ENCODE peak calls at places on chromosome 2, in seven cellular contexts. One of them, this sample, is unnamed.

GRCh38 chr2:208129804-208130712 is at the start of gene CRYGC:
- DNase-seq in amygdala: no peak
- DNase-seq in H7: no peak
- DNase-seq in hepatic stellate cell: no peak
- DNase-seq in erythroblast: no peak
- DNase-seq in stimulated activated CD8-positive, alpha-beta memory T cell treated with anti-CD3 and anti-CD28 coated beads, Interleukin-12 subunit alpha, Interleukin-12 subunit beta, amount 100 ng/mL, for 1 hour: no peak
- DNase-seq in NT2/D1: no peak
- DNase-seq in this sample: no peak

GRCh38 chr2:209260281-209260680 is 163.6 kb upstream of the MAP2 start:
- DNase-seq in stimulated activated CD8-positive, alpha-beta memory T cell treated with anti-CD3 and anti-CD28 coated beads, Interleukin-12 subunit alpha, Interleukin-12 subunit beta, amount 100 ng/mL, for 1 hour: no peak
- DNase-seq in NT2/D1: no peak
- DNase-seq in amygdala: no peak
- DNase-seq in hepatic stellate cell: no peak
- DNase-seq in erythroblast: no peak
- DNase-seq in H7: no peak
- DNase-seq in this sample: no peak

GRCh38 chr2:187783446-187783845 is 229.2 kb upstream of the TFPI start:
- DNase-seq in H7: no peak
- DNase-seq in stimulated activated CD8-positive, alpha-beta memory T cell treated with anti-CD3 and anti-CD28 coated beads, Interleukin-12 subunit alpha, Interleukin-12 subunit beta, amount 100 ng/mL, for 1 hour: no peak
- DNase-seq in erythroblast: no peak
- DNase-seq in NT2/D1: no peak
- DNase-seq in amygdala: no peak
- DNase-seq in hepatic stellate cell: no peak
- DNase-seq in this sample: no peak

GRCh38 chr2:207394812-207395534 is 134.8 kb upstream of the CREB1 start:
- DNase-seq in stimulated activated CD8-positive, alpha-beta memory T cell treated with anti-CD3 and anti-CD28 coated beads, Interleukin-12 subunit alpha, Interleukin-12 subunit beta, amount 100 ng/mL, for 1 hour: no peak
- DNase-seq in amygdala: no peak
- DNase-seq in erythroblast: peak
- DNase-seq in H7: no peak
- DNase-seq in NT2/D1: no peak
- DNase-seq in hepatic stellate cell: peak
- DNase-seq in this sample: no peak

GRCh38 chr2:141186413-141187062 is 944.3 kb downstream of the LRP1B start:
- DNase-seq in erythroblast: no peak
- DNase-seq in hepatic stellate cell: no peak
- DNase-seq in stimulated activated CD8-positive, alpha-beta memory T cell treated with anti-CD3 and anti-CD28 coated beads, Interleukin-12 subunit alpha, Interleukin-12 subunit beta, amount 100 ng/mL, for 1 hour: no peak
- DNase-seq in H7: no peak
- DNase-seq in NT2/D1: no peak
- DNase-seq in amygdala: no peak
- DNase-seq in this sample: no peak

GRCh38 chr2:233068762-233069418 is 8.7 kb downstream of the INPP5D start:
- DNase-seq in erythroblast: no peak
- DNase-seq in stimulated activated CD8-positive, alpha-beta memory T cell treated with anti-CD3 and anti-CD28 coated beads, Interleukin-12 subunit alpha, Interleukin-12 subunit beta, amount 100 ng/mL, for 1 hour: no peak
- DNase-seq in amygdala: no peak
- DNase-seq in H7: no peak
- DNase-seq in hepatic stellate cell: no peak
- DNase-seq in NT2/D1: no peak
- DNase-seq in this sample: no peak

GRCh38 chr2:111162718-111163331 is 42.1 kb downstream of the BCL2L11 start:
- DNase-seq in erythroblast: no peak
- DNase-seq in hepatic stellate cell: no peak
- DNase-seq in NT2/D1: no peak
- DNase-seq in stimulated activated CD8-positive, alpha-beta memory T cell treated with anti-CD3 and anti-CD28 coated beads, Interleukin-12 subunit alpha, Interleukin-12 subunit beta, amount 100 ng/mL, for 1 hour: no peak
- DNase-seq in amygdala: no peak
- DNase-seq in H7: no peak
- DNase-seq in this sample: no peak

GRCh38 chr2:54502731-54503130 is 46.6 kb downstream of the SPTBN1 start:
- DNase-seq in NT2/D1: no peak
- DNase-seq in stimulated activated CD8-positive, alpha-beta memory T cell treated with anti-CD3 and anti-CD28 coated beads, Interleukin-12 subunit alpha, Interleukin-12 subunit beta, amount 100 ng/mL, for 1 hour: no peak
- DNase-seq in hepatic stellate cell: no peak
- DNase-seq in H7: no peak
- DNase-seq in erythroblast: no peak
- DNase-seq in amygdala: no peak
- DNase-seq in this sample: no peak

GRCh38 chr2:215652432-215652831 is 216.6 kb upstream of the FN1 start:
- DNase-seq in hepatic stellate cell: no peak
- DNase-seq in stimulated activated CD8-positive, alpha-beta memory T cell treated with anti-CD3 and anti-CD28 coated beads, Interleukin-12 subunit alpha, Interleukin-12 subunit beta, amount 100 ng/mL, for 1 hour: no peak
- DNase-seq in amygdala: no peak
- DNase-seq in H7: no peak
- DNase-seq in erythroblast: no peak
- DNase-seq in NT2/D1: no peak
- DNase-seq in this sample: no peak